ENCODE peak calls at places on chromosomes 1 and 21, in seven cellular contexts. N, Q, K, J, T, R and Y are unnamed samples. For H3K36me3, the result is how much of the 10 kb centered on the place peaks cover.

GRCh38 chr1:47987601-47988000 is 9.6 kb downstream of the TRABD2B start:
- DNase-seq in Q (no peak), N (no peak), K (no peak), R (no peak), J (no peak), T (no peak), Y (no peak)

GRCh38 chr1:53516181-53516580 is 57.0 kb downstream of the DMRTB1 start:
- DNase-seq in J (no peak), N (no peak), T (no peak), R (no peak), K (no peak), Q (no peak), Y (no peak)

GRCh38 chr1:7932524-7933149 is 8.0 kb downstream of the TNFRSF9 start:
- DNase-seq in N (no peak), Q (no peak), R (no peak), T (no peak), J (no peak), K (no peak), Y (no peak)

GRCh38 chr1:228281631-228282328 is 73.9 kb downstream of the OBSCN start:
- DNase-seq in T (no peak), R (peak), N (no peak), J (no peak), Q (no peak), K (no peak), Y (no peak)

GRCh38 chr21:42818328-42818749 is 61.0 kb downstream of the WDR4 start:
- DNase-seq in Q (peak), J (no peak), K (peak), T (no peak), N (peak), R (peak), Y (peak)

GRCh38 chr1:159177273-159177907 is 6.0 kb downstream of the CADM3 start:
- DNase-seq in Q (no peak), K (peak), R (no peak), T (no peak), N (peak), J (peak), Y (peak)

GRCh38 chr21:37565530-37566223 is 199.1 kb downstream of the DYRK1A start:
- DNase-seq in T (no peak), R (no peak), K (no peak), J (no peak), Q (no peak), N (peak), Y (no peak)

GRCh38 chr1:77228836-77229235 is 9.6 kb upstream of the PIGK start:
- DNase-seq in T (no peak), K (no peak), J (no peak), Q (no peak), N (no peak), R (no peak), Y (peak)

GRCh38 chr21:38956791-38957571 is 151.3 kb downstream of the ETS2 start:
- DNase-seq in T (no peak), J (no peak), R (no peak), Q (no peak), K (no peak), N (peak), Y (no peak)

GRCh38 chr1:110150330-110151174 is at the start of gene SLC6A17:
- DNase-seq in R (no peak), Q (no peak), T (peak), K (peak), N (peak), J (no peak), Y (peak)

GRCh38 chr1:226365831-226366231 is 42.1 kb downstream of the PARP1 start:
- DNase-seq in N (peak), J (peak), R (no peak), K (no peak), Q (no peak), T (no peak), Y (no peak)

GRCh38 chr1:52054496-52055065 is 410 bp downstream of the TXNDC12 start:
- DNase-seq in K (no peak), R (no peak), J (no peak), Q (no peak), N (no peak), T (no peak), Y (no peak)

GRCh38 chr1:31368611-31369107 is 4.2 kb downstream of the FABP3 start:
- DNase-seq in T (no peak), J (no peak), K (no peak), R (peak), N (no peak), Q (no peak), Y (no peak)

GRCh38 chr21:45615145-45615711 is 28.3 kb upstream of the PCBP3 start:
- DNase-seq in R (no peak), Q (no peak), K (no peak), T (peak), N (peak), J (no peak), Y (peak)

GRCh38 chr1:43493661-43494450 is 36.8 kb upstream of the PTPRF start:
- DNase-seq in T (no peak), N (no peak), J (no peak), K (no peak), R (no peak), Q (no peak), Y (no peak)

GRCh38 chr1:156860639-156861423 is at the start of gene NTRK1:
- DNase-seq in R (no peak), J (no peak), T (peak), N (peak), K (no peak), Q (no peak), Y (peak)

GRCh38 chr1:15249032-15249601 is 2.1 kb downstream of the FHAD1 start:
- DNase-seq in Q (no peak), N (peak), K (no peak), T (no peak), J (no peak), R (no peak), Y (no peak)

GRCh38 chr1:40122865-40123264 is 25.8 kb upstream of the PPT1 start:
- DNase-seq in N (no peak), R (no peak), K (no peak), Q (no peak), T (no peak), J (no peak), Y (no peak)

GRCh38 chr1:188763541-188763940 is 1714.1 kb downstream of the BRINP3 start:
- DNase-seq in R (no peak), K (no peak), Q (no peak), T (no peak), N (no peak), J (no peak), Y (no peak)

GRCh38 chr1:226542623-226543103 is 5.9 kb upstream of the STUM start:
- DNase-seq in R (no peak), K (no peak), Q (no peak), T (no peak), N (no peak), J (no peak), Y (no peak)

GRCh38 chr1:175088523-175088922 is 20.9 kb downstream of the TNN start:
- DNase-seq in J (no peak), T (no peak), R (no peak), Q (no peak), K (no peak), N (no peak), Y (no peak)

GRCh38 chr1:156244712-156245111 is 2.7 kb downstream of the BGLAP start:
- DNase-seq in T (no peak), N (no peak), R (no peak), Q (no peak), J (no peak), K (no peak), Y (no peak)

GRCh38 chr1:150507912-150508864 is at the start of gene ECM1:
- DNase-seq in J (peak), K (no peak), T (no peak), Q (peak), R (peak), N (peak), Y (peak)

GRCh38 chr1:68320349-68320748 is 88.0 kb upstream of the WLS start:
- DNase-seq in K (no peak), N (no peak), R (no peak), J (no peak), Q (no peak), T (no peak), Y (no peak)

GRCh38 chr1:8161546-8162110 is 135.5 kb upstream of the ERRFI1 start:
- DNase-seq in K (no peak), J (no peak), R (no peak), N (no peak), Q (no peak), T (no peak), Y (no peak)

GRCh38 chr1:57060451-57060850 is 94.6 kb upstream of the C8B start:
- DNase-seq in Q (no peak), T (no peak), N (no peak), K (no peak), J (no peak), R (no peak), Y (no peak)

GRCh38 chr1:168129933-168130332 is 6.8 kb downstream of the GPR161 start:
- DNase-seq in J (no peak), K (no peak), R (no peak), Q (no peak), N (no peak), T (no peak), Y (no peak)
- TF ChIP-seq CTCF in J (no peak), K (no peak), R (no peak), Q (no peak), N (no peak), T (no peak), Y (no peak)

GRCh38 chr1:23325393-23325792 is 18.7 kb downstream of the HNRNPR start:
- DNase-seq in R (no peak), N (no peak), K (no peak), T (no peak), Q (no peak), J (no peak), Y (no peak)
- H3K36me3 ChIP-seq in R (under half), N (under half), K (half or more), T (under half), Q (under half), J (under half), Y (under half)

DNA sequence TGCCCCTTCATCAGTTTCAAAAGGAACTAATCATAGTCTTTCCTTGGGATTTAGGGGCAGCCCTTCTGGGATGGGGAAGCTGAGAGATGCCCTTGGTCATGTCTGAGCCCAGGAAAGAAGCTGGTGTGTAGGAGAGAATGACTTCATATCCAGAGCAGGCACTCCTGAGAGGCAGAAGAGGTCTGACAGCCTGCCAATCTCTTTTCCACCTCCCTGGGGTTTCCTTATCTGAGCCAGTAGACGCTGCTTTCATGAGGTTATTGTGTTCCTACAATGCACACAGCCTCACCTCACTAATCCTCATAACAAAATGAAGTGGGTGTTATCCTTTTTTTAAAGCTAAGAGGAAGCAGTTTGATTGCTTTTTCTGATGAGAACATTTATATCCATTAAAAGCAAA is 14.1 kb downstream of the ROR1 start:
- DNase-seq in J (no peak), N (no peak), K (no peak), Q (no peak), T (no peak), R (no peak), Y (no peak)
- TF ChIP-seq CTCF in J (no peak), N (no peak), K (no peak), Q (no peak), T (no peak), R (no peak), Y (no peak)

GRCh38 chr1:38305666-38306065 is 259.1 kb upstream of the POU3F1 start:
- DNase-seq in R (no peak), N (no peak), Q (no peak), T (no peak), J (no peak), K (no peak), Y (no peak)

GRCh38 chr1:38312753-38313152 is 266.2 kb upstream of the POU3F1 start:
- DNase-seq in N (no peak), Q (no peak), J (no peak), K (no peak), T (no peak), R (no peak), Y (no peak)

GRCh38 chr1:38308780-38309179 is 262.2 kb upstream of the POU3F1 start:
- DNase-seq in Q (no peak), J (no peak), K (no peak), T (no peak), R (no peak), N (peak), Y (peak)

GRCh38 chr1:38310079-38310478 is 263.5 kb upstream of the POU3F1 start:
- DNase-seq in J (no peak), N (no peak), T (no peak), R (no peak), K (no peak), Q (no peak), Y (no peak)
- H3K36me3 ChIP-seq in J (under half), N (under half), T (under half), R (under half), K (under half), Q (under half), Y (under half)

GRCh38 chr1:218499911-218500310 is 154.8 kb downstream of the TGFB2 start:
- DNase-seq in K (no peak), R (no peak), J (no peak), T (no peak), N (no peak), Q (no peak), Y (no peak)

GRCh38 chr1:218496561-218496960 is 151.4 kb downstream of the TGFB2 start:
- DNase-seq in N (peak), J (peak), T (no peak), K (peak), Q (no peak), R (no peak), Y (peak)

GRCh38 chr1:218495931-218496330 is 150.8 kb downstream of the TGFB2 start:
- DNase-seq in R (no peak), K (no peak), T (no peak), Q (no peak), J (no peak), N (no peak), Y (no peak)

GRCh38 chr1:218499021-218499691 is 154.0 kb downstream of the TGFB2 start:
- DNase-seq in Q (no peak), K (no peak), J (peak), T (no peak), N (peak), R (no peak), Y (peak)

GRCh38 chr1:218498061-218498938 is 153.2 kb downstream of the TGFB2 start:
- DNase-seq in J (no peak), R (no peak), T (no peak), N (peak), Q (no peak), K (no peak), Y (peak)
- TF ChIP-seq CTCF in J (no peak), R (no peak), T (no peak), N (no peak), Q (no peak), K (no peak), Y (no peak)

GRCh38 chr1:183554577-183554976 is 35.7 kb downstream of the NCF2 start:
- DNase-seq in R (no peak), K (no peak), T (no peak), Q (no peak), N (no peak), J (no peak), Y (no peak)

GRCh38 chr1:183551924-183552323 is 38.3 kb downstream of the NCF2 start:
- DNase-seq in Q (no peak), N (no peak), K (no peak), J (no peak), T (no peak), R (no peak), Y (no peak)

GRCh38 chr1:183548136-183548535 is 42.1 kb downstream of the NCF2 start:
- DNase-seq in J (peak), N (no peak), Q (no peak), K (no peak), R (no peak), T (no peak), Y (no peak)

GRCh38 chr1:183553769-183554168 is 36.5 kb downstream of the NCF2 start:
- DNase-seq in Q (no peak), R (no peak), K (no peak), J (no peak), N (no peak), T (no peak), Y (no peak)

DNA sequence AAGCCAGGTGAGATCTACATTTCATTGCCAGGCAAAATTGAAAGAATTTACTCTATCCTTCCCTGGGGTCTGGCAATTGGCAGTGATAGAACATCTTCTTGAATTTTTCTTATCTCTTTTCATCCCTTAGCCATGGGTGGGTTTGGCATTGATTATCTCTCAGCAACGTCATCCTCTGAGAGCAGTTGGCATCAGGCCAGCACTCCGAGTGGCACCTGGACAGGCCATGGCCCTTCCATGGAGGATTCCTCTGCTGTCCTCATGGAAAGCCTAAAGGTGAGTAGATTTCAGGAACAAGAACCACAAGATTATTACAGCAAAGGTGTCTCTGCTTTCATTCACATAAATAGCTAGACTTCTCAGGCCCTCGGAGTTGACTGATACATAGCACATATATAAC is 39.3 kb downstream of the NCF2 start:
- DNase-seq in K (no peak), N (no peak), J (no peak), R (no peak), Q (no peak), T (no peak), Y (no peak)
- H3K36me3 ChIP-seq in K (under half), N (under half), J (under half), R (under half), Q (under half), T (under half), Y (under half)

DNA sequence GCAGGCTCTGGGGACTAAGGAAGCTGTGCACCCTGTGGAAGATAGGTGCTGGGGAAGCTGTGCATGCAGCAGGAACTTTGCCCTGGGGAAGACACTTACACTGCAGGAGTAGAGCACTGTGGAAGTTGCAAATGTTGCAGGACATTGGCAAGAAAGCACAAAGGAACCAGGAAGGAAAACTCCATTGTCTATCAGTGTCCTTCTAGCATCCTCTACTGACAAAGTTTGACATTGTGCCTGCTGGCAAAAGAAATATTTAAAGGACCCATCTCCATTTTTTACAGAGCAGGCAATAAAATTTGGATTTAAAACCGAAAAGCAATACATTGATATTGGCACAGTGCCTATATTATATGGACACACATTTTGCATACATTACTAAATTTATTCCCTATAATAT is 394.1 kb downstream of the PBX1 start:
- DNase-seq in R (no peak), T (no peak), K (no peak), J (no peak), Q (no peak), N (no peak), Y (no peak)
- TF ChIP-seq CTCF in R (peak), T (no peak), K (no peak), J (peak), Q (no peak), N (no peak), Y (no peak)

GRCh38 chr1:3975903-3976630 is 76.0 kb upstream of the C1orf174 start:
- DNase-seq in J (no peak), Q (no peak), R (no peak), K (no peak), N (no peak), T (no peak), Y (no peak)

GRCh38 chr1:3968851-3969250 is 68.8 kb upstream of the C1orf174 start:
- DNase-seq in N (no peak), R (no peak), T (no peak), Q (no peak), J (no peak), K (no peak), Y (no peak)

GRCh38 chr1:3976821-3977220 is 76.7 kb upstream of the C1orf174 start:
- DNase-seq in N (no peak), T (no peak), K (no peak), J (no peak), R (no peak), Q (no peak), Y (no peak)

DNA sequence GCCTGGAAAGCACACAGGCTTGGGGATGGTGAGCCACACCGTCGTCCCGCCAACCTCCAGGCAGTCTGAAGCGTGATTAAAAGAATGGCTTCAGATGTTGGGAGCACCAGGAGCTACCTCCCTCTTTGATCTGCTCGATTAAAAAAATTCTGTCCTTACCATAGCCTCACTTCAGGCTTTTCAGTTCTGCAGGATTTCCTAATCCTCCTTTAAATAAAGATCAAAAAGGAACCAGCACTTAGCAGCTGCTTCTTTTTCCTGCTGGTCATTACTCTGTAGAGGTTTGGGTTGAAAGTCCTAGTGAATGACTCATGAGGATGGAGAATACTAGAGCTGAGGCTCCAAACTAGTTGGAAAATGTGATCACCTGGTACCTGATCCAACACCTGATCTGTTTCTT is 71.9 kb upstream of the C1orf174 start:
- DNase-seq in K (no peak), Q (no peak), T (no peak), R (no peak), J (no peak), N (no peak), Y (no peak)
- H3K36me3 ChIP-seq in K (under half), Q (under half), T (under half), R (under half), J (under half), N (under half), Y (under half)